ENCODE peak calls at places on chromosomes 2 and 18, in seven cellular contexts. W, X, F, G, K, A and O are unnamed samples.
A peak's percentile ranks its signal among the peaks of the same experiment; 100 is the strongest.

GRCh38 chr2:29215739-29216608 is 100.8 kb downstream of the CLIP4 start:
- DNase-seq in F (no peak), W (no peak), A (peak; percentile 61), K (no peak), G (no peak), X (no peak), O (peak; percentile 29)

GRCh38 chr2:101831351-101831865 is 133.9 kb downstream of the MAP4K4 start:
- DNase-seq in F (peak; percentile 88), W (peak; percentile 56), K (no peak), A (no peak), G (peak; percentile 85), X (peak; percentile 79), O (peak; percentile 81)

GRCh38 chr2:203446071-203446481 is 89.0 kb downstream of the RAPH1 start:
- DNase-seq in F (peak; percentile 77), K (no peak), A (no peak), G (peak; percentile 83), W (no peak), X (no peak), O (no peak)

GRCh38 chr2:212863185-212863588 is 288.2 kb downstream of the IKZF2 start:
- DNase-seq in G (peak; percentile 29), K (no peak), W (peak; percentile 43), A (peak; percentile 48), F (peak; percentile 12), X (no peak), O (no peak)

GRCh38 chr2:46067501-46068292 is 229.5 kb upstream of the EPAS1 start:
- DNase-seq in A (no peak), K (peak; percentile 99), X (no peak), W (no peak), G (peak; percentile 98), F (peak; percentile 97), O (no peak)

GRCh38 chr2:101473911-101474751 is 781 bp downstream of the RFX8 start:
- DNase-seq in F (peak; percentile 36), X (peak; percentile 76), K (no peak), A (peak; percentile 85), W (peak; percentile 53), G (no peak), O (no peak)

GRCh38 chr2:208501217-208501616 is 94.6 kb downstream of the PTH2R start:
- DNase-seq in W (no peak), X (no peak), F (peak; percentile 1), G (no peak), A (no peak), K (no peak), O (no peak)

GRCh38 chr2:214322662-214323061 is 88.2 kb upstream of the VWC2L start:
- DNase-seq in X (no peak), G (no peak), A (no peak), K (no peak), W (no peak), F (peak; percentile 1), O (no peak)

GRCh38 chr2:233356546-233357308 is 2.4 kb downstream of the DGKD start:
- DNase-seq in G (no peak), F (no peak), K (no peak), A (no peak), X (no peak), W (no peak), O (no peak)

GRCh38 chr2:73156539-73157124 is 43.9 kb upstream of the RAB11FIP5 start:
- DNase-seq in X (peak; percentile 57), A (no peak), G (peak; percentile 63), K (no peak), F (peak; percentile 38), W (peak; percentile 60), O (no peak)

GRCh38 chr2:44136186-44136585 is 32.5 kb upstream of the PPM1B start:
- DNase-seq in K (peak; percentile 33), W (no peak), A (no peak), F (peak; percentile 52), X (no peak), G (no peak), O (no peak)

GRCh38 chr18:66734451-66734850 is 130.6 kb upstream of the CDH19 start:
- DNase-seq in A (no peak), F (no peak), W (no peak), G (no peak), X (no peak), K (no peak), O (no peak)

GRCh38 chr2:14623241-14623640 is 9.3 kb upstream of the LRATD1 start:
- DNase-seq in G (no peak), W (no peak), K (no peak), X (no peak), F (no peak), A (no peak), O (no peak)

GRCh38 chr2:121707344-121707919 is 29.2 kb downstream of the NIFK start:
- DNase-seq in G (no peak), A (no peak), K (no peak), X (no peak), F (no peak), W (no peak), O (no peak)

GRCh38 chr18:41134426-41134825 is 820.6 kb upstream of the PIK3C3 start:
- DNase-seq in A (no peak), F (no peak), X (no peak), K (no peak), W (no peak), G (no peak), O (no peak)

GRCh38 chr18:57737661-57738060 is 65.5 kb downstream of the ATP8B1 start:
- DNase-seq in G (no peak), K (peak; percentile 97), A (no peak), F (peak; percentile 97), X (peak; percentile 62), W (peak; percentile 86), O (peak; percentile 90)

GRCh38 chr2:105545731-105546622 is 147.1 kb upstream of the FHL2 start:
- DNase-seq in F (peak; percentile 48), A (peak; percentile 84), K (no peak), W (peak; percentile 64), X (peak; percentile 60), G (peak; percentile 76), O (no peak)

GRCh38 chr18:56995579-56996194 is 151.2 kb upstream of the BOD1L2 start:
- DNase-seq in G (no peak), K (no peak), F (no peak), W (no peak), X (no peak), A (no peak), O (no peak)

GRCh38 chr2:239114616-239115265 is 266.9 kb downstream of the TWIST2 start:
- DNase-seq in F (no peak), W (no peak), K (no peak), A (no peak), G (peak; percentile 19), X (no peak), O (no peak)

GRCh38 chr2:134122610-134123009 is 131.3 kb upstream of the MGAT5 start:
- DNase-seq in K (no peak), G (no peak), F (no peak), W (no peak), X (no peak), A (no peak), O (no peak)
- TF ChIP-seq CTCF in K (no peak), G (no peak), F (no peak), W (no peak), X (no peak), A (no peak), O (no peak)

GRCh38 chr2:69563021-69563420 is 80.5 kb downstream of the AAK1 start:
- DNase-seq in X (no peak), K (no peak), G (no peak), A (no peak), F (no peak), W (no peak), O (no peak)

GRCh38 chr2:69556008-69556407 is 87.5 kb downstream of the AAK1 start:
- DNase-seq in W (no peak), F (no peak), X (no peak), K (no peak), A (no peak), G (no peak), O (no peak)

GRCh38 chr2:69561041-69561550 is 82.4 kb downstream of the AAK1 start:
- DNase-seq in X (no peak), W (no peak), F (no peak), G (peak; percentile 20), A (no peak), K (no peak), O (no peak)

GRCh38 chr2:69564604-69565003 is 78.9 kb downstream of the AAK1 start:
- DNase-seq in X (no peak), G (no peak), W (no peak), A (no peak), F (no peak), K (no peak), O (no peak)

DNA sequence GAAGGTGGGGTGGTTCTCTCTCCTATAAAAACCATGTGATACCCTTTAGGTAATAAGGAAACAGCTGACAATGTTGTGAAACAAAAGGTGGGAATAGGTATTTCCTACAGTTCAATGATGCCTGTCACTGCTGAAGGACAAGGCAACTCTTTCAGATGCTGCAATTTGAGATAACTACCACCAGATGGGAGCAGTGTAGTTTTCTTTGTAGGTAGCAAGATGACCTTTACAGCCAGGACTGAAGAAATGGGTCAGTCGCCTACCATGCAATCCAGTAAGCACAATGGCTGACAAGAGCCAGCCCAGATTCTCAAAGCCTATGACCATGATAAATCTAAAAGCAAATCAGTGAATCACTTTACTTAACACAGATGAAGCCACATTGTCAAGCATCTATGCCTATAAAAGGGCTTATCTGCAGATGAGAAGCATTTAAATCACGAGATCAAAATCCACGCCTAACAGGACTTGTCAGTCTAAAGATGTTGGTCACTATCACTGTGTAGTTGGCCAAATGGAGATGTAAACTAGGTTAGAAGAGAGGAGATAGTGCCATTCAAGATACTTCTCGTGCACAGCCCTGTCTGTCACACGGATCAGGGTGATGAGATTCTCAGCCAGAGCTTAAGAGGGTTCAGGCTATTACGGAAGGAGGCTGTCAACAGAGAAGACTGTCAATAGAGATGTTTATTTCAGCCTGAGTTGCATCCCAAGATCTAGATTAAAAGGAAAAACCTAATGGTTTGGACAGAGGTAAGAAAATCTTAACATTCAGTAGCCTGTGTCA is 83.7 kb downstream of the AAK1 start:
- DNase-seq in A (no peak), W (no peak), X (no peak), K (peak; percentile 27), G (peak; percentile 69), F (peak; percentile 41), O (no peak)
- TF ChIP-seq CTCF in A (peak; percentile 53), W (peak; percentile 74), X (peak; percentile 60), K (peak; percentile 55), G (peak; percentile 51), F (peak; percentile 72), O (peak; percentile 34)

GRCh38 chr2:16196687-16197503 is 256.5 kb downstream of the MYCN start:
- DNase-seq in F (no peak), K (no peak), G (no peak), X (no peak), A (no peak), W (no peak), O (no peak)
- TF ChIP-seq CTCF in F (no peak), K (no peak), G (no peak), X (no peak), A (no peak), W (no peak), O (no peak)

GRCh38 chr2:65000619-65001018 is 11.4 kb downstream of the SLC1A4 start:
- DNase-seq in F (no peak), X (no peak), W (no peak), G (no peak), A (no peak), K (no peak), O (no peak)

GRCh38 chr2:64995041-64995440 is 5.8 kb downstream of the SLC1A4 start:
- DNase-seq in X (no peak), F (no peak), W (no peak), K (no peak), A (no peak), G (no peak), O (no peak)

GRCh38 chr2:64999754-65000153 is 10.6 kb downstream of the SLC1A4 start:
- DNase-seq in F (no peak), K (no peak), G (no peak), W (no peak), X (no peak), A (no peak), O (no peak)

GRCh38 chr2:64998658-64999061 is 9.5 kb downstream of the SLC1A4 start:
- DNase-seq in X (peak; percentile 47), A (no peak), G (peak; percentile 94), K (no peak), F (peak; percentile 75), W (no peak), O (no peak)

GRCh38 chr2:64996914-64997313 is 7.7 kb downstream of the SLC1A4 start:
- DNase-seq in K (no peak), F (no peak), A (no peak), G (no peak), W (no peak), X (no peak), O (no peak)
- TF ChIP-seq CTCF in K (peak; percentile 5), F (peak; percentile 39), A (no peak), G (no peak), W (no peak), X (no peak), O (no peak)